ENCODE peak calls at places on chromosomes 3 and 15, in nine cellular contexts. M, G, J, C, B, F, X, L and Q are unnamed samples.
A peak's percentile ranks its signal among the peaks of the same experiment; 100 is the strongest.

GRCh38 chr3:38229036-38229435 is 36.6 kb upstream of the SLC22A13 start:
- DNase-seq in C (no peak), X (no peak), M (no peak), L (no peak), F (no peak), J (no peak), B (no peak), G (no peak), Q (no peak)

GRCh38 chr15:44574734-44575133 is 37.8 kb downstream of the EIF3J start:
- DNase-seq in M (no peak), B (no peak), C (no peak), G (no peak), F (no peak), X (no peak), L (no peak), J (no peak), Q (no peak)

GRCh38 chr3:170746175-170746942 is 123.6 kb downstream of the RPL22L1 start:
- DNase-seq in G (no peak), X (no peak), M (no peak), J (no peak), B (no peak), C (no peak), F (no peak), L (no peak), Q (no peak)

GRCh38 chr3:46571684-46572083 is 5.6 kb upstream of the LRRC2 start:
- DNase-seq in G (no peak), C (no peak), F (no peak), J (no peak), B (no peak), L (no peak), X (no peak), M (no peak), Q (no peak)

GRCh38 chr3:171095063-171095462 is 68.5 kb upstream of the SLC2A2 start:
- DNase-seq in F (no peak), J (no peak), M (no peak), L (no peak), G (no peak), X (no peak), C (no peak), B (no peak), Q (no peak)

GRCh38 chr3:43768594-43768993 is 77.9 kb downstream of the ABHD5 start:
- DNase-seq in J (no peak), B (no peak), M (no peak), F (no peak), L (no peak), G (no peak), X (no peak), C (no peak), Q (peak; percentile 52)

GRCh38 chr15:98966036-98966787 is 41.4 kb downstream of the PGPEP1L start:
- DNase-seq in F (no peak), G (no peak), M (no peak), B (no peak), L (no peak), C (no peak), X (no peak), J (no peak), Q (no peak)

GRCh38 chr15:47743886-47744285 is 26.6 kb downstream of the SEMA6D start:
- DNase-seq in X (no peak), L (no peak), F (no peak), J (no peak), G (no peak), M (no peak), B (no peak), C (no peak), Q (no peak)

GRCh38 chr3:172709776-172710708 is 825 bp downstream of the NCEH1 start:
- DNase-seq in X (peak; percentile 47), J (no peak), B (no peak), F (peak; percentile 13), M (no peak), G (no peak), L (peak; percentile 41), C (peak; percentile 45), Q (no peak)

GRCh38 chr15:95872366-95872771 is 458.1 kb upstream of the NR2F2 start:
- DNase-seq in F (no peak), L (no peak), B (no peak), M (no peak), X (no peak), J (no peak), C (no peak), G (no peak), Q (no peak)